ENCODE peak calls at places on chromosomes 4 and X, in nine cellular contexts. V is sigmoid colon; M is Jurkat, Clone E6-1; G is heart right ventricle; Z is pancreas; L is GM12865; B is AG09309; S is astrocyte of the spinal cord; T is GM23248. N is an unnamed sample.

GRCh38 chr4:9735515-9735914 is 45.9 kb upstream of the DRD5 start:
- DNase-seq in T (no peak), G (no peak), V (no peak), L (no peak), S (no peak), Z (no peak), M (no peak), B (no peak), N (no peak)

GRCh38 chrX:107935664-107936433 is 46.3 kb downstream of the TEX13B start:
- DNase-seq in Z (no peak), L (no peak), G (no peak), M (no peak), S (no peak), T (peak), V (no peak), B (no peak), N (peak)

GRCh38 chr4:187059031-187059430 is 335.4 kb upstream of the FAT1 start:
- DNase-seq in B (no peak), Z (no peak), V (no peak), M (no peak), G (no peak), S (no peak), L (no peak), T (no peak), N (no peak)

GRCh38 chr4:33961751-33962150 is 2282.6 kb downstream of the ARAP2 start:
- DNase-seq in V (no peak), S (peak), L (no peak), G (no peak), M (no peak), B (peak), T (peak), Z (no peak), N (no peak)

GRCh38 chr4:164956766-164957643 is 20.5 kb downstream of the TRIM61 start:
- DNase-seq in S (peak), M (no peak), V (peak), B (no peak), G (peak), T (peak), L (peak), Z (peak), N (peak)

GRCh38 chr4:76898949-76899640 is 1.2 kb upstream of the SOWAHB start:
- DNase-seq in L (no peak), G (no peak), M (no peak), V (no peak), T (peak), Z (no peak), S (no peak), B (no peak), N (peak)

GRCh38 chr4:181952478-181952877 is 290.7 kb upstream of the TENM3 start:
- DNase-seq in T (peak), G (no peak), V (no peak), B (peak), S (peak), Z (no peak), M (no peak), L (no peak), N (peak)

GRCh38 chrX:16466640-16467432 is 183.1 kb upstream of the S100G start:
- DNase-seq in T (peak), Z (no peak), M (no peak), V (no peak), L (no peak), S (peak), G (no peak), B (no peak), N (no peak)

GRCh38 chr4:25670991-25671390 is 15.3 kb downstream of the SLC34A2 start:
- DNase-seq in Z (no peak), T (no peak), M (no peak), S (no peak), G (no peak), L (no peak), V (no peak), B (no peak), N (peak)

GRCh38 chrX:96379951-96380350 is 304.7 kb upstream of the DIAPH2 start:
- DNase-seq in S (no peak), T (no peak), B (no peak), L (no peak), G (no peak), M (no peak), V (no peak), Z (no peak), N (no peak)

GRCh38 chr4:77052352-77052751 is 23.4 kb downstream of the CCNI start:
- DNase-seq in B (no peak), Z (peak), V (no peak), S (no peak), G (peak), M (no peak), L (peak), T (peak), N (no peak)

GRCh38 chr4:71206763-71207162 is 132.1 kb upstream of the SLC4A4 start:
- DNase-seq in T (peak), B (no peak), L (no peak), V (no peak), M (no peak), G (no peak), S (peak), Z (no peak), N (peak)

GRCh38 chrX:137565921-137566745 is at the start of gene ZIC3:
- DNase-seq in B (no peak), T (peak), M (no peak), G (peak), Z (peak), V (peak), L (no peak), S (peak), N (peak)

GRCh38 chrX:142499992-142500391 is 294.9 kb upstream of the MAGEC2 start:
- DNase-seq in V (no peak), Z (no peak), M (no peak), L (no peak), S (no peak), B (no peak), T (no peak), G (no peak), N (no peak)
- H3K4me3 ChIP-seq in V (no peak), Z (no peak), M (no peak), L (no peak), S (no peak), B (no peak), T (no peak), G (no peak), N (no peak)

DNA sequence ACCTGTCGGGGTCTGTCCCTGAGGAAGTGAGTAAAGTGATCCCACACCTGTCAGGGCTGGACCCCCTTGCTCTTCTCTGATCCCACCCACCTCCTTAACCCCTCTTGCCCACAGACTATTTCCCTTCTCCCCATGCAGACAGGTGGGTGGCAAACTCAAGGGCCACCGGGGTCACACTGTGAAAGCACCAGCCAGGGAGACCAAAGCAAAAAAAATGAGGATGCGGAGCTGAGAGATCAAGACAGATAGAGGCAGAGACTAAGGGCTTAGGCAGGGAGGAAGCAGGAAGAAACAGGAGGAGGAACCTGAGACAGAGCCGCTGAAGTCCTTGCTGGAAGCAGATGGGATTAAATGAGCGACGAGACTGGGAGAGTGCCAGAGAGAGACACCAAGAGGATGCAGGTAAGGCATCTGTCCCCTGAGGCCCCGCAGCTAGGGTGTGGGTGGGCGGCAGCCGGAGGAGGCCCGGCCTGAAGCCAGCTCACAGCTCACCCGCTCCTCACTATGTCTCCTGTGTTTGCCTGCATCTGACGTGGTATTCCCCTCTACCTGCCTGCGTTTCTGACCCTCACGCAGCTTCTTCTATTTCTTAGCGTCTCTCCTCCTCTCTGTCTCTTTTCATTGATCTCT is 7.2 kb downstream of the TIMM17B start:
- DNase-seq in T (peak), G (no peak), M (no peak), L (no peak), V (no peak), S (no peak), Z (no peak), B (no peak), N (peak)
- H3K4me3 ChIP-seq in T (peak), G (peak), M (no peak), L (peak), V (peak), S (no peak), Z (peak), B (no peak), N (peak)

GRCh38 chr4:74953647-74954046 is 20.7 kb downstream of the PARM1 start:
- DNase-seq in B (no peak), T (no peak), M (no peak), G (no peak), V (no peak), L (no peak), S (no peak), Z (no peak), N (no peak)
- H3K4me3 ChIP-seq in B (no peak), T (no peak), M (no peak), G (no peak), V (no peak), L (no peak), S (no peak), Z (no peak), N (no peak)

DNA sequence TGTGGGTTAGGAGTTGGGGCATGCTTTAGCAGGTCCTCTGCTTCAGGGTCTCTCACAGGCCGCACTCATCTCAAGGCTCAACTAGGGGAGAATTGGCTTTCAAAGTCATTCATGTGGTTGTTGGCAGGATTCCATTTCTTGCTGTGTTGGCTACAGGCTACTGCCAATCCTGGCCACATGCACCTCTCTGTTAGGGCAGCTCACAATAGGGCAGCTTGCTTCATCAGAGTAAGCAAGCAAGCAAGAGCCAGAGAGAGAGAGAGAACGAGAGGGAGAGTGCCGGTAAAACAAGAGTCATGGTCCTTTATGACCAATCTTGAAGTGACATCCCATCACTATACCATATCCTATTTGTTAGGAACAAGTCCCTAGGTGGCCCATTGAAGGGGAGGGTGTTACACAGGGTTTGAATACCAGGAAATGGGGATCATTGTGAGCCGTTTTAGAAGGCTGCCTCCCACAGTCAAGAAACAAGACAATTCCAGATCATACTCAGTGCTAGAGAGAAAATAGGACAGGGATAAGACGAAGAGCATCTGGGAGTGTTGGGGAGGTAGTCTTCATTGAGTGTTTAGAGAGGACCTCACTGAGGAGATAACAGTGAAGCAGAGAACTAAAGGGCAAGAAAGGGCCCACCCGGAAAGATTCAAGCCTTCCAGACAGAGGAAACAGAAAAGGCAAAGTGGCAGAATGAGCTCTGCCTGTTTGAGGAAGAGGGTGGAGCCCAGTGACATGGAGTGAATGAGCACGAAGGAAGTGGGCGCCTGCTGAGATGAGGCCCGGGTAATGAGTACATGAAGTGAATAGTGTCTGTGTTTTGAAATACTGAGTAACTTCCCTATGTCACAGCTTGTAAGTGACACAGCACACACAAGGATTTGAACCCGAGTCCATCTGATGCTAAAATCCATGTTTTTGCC is 32.8 kb upstream of the TLR2 start:
- DNase-seq in V (peak), Z (no peak), B (no peak), T (peak), M (peak), G (peak), S (peak), L (no peak), N (no peak)
- H3K4me3 ChIP-seq in V (no peak), Z (no peak), B (no peak), T (no peak), M (no peak), G (no peak), S (no peak), L (no peak), N (no peak)

DNA sequence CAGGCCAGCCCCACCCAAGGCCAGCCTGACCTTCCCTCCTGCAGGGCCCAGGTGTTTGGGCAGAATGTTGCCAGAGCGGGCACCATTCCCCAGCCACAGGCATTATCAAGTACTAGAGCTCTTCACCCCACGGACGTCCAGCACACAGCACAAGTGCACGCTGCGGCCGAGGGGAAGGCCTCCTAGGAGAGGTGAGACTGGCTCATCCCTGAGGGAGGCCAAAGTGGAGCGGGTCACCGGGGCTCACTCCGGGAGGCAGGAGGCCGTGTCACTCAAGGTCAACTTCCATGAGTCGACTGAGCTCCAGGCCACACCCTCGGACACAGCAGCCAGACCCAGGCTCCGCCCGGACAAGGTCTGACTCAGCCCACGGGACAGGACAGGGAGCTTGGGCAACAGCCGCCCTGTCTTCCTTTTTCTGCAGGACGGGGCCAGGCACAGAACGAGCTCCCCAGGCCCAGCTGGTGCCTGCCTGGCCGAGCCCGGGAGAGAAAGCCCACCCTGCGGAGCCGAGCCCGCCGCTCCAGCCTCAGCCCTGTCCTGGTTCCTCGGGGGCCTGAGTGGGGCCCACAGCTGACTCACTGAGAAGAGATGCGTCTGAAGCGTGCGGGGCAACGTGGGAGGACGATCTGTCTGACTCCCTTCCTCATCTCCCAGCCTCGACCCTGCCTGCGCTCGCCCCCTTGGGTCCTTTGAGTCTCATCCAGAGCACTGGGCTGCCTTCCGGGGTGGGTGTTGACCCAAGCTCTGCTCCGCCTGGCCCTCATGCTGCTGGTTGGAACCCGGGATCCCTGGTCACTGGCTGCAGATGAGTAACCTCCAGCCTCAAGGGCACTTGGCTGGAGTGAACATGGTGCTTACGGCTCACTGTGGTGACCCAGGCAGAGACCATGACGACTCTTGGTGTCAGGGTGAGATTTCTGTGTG is 1.6 kb downstream of the SLC49A3 start:
- DNase-seq in L (no peak), S (peak), B (peak), V (peak), Z (peak), T (peak), G (peak), M (no peak), N (peak)
- H3K4me3 ChIP-seq in L (no peak), S (no peak), B (peak), V (no peak), Z (no peak), T (peak), G (peak), M (no peak), N (peak)

DNA sequence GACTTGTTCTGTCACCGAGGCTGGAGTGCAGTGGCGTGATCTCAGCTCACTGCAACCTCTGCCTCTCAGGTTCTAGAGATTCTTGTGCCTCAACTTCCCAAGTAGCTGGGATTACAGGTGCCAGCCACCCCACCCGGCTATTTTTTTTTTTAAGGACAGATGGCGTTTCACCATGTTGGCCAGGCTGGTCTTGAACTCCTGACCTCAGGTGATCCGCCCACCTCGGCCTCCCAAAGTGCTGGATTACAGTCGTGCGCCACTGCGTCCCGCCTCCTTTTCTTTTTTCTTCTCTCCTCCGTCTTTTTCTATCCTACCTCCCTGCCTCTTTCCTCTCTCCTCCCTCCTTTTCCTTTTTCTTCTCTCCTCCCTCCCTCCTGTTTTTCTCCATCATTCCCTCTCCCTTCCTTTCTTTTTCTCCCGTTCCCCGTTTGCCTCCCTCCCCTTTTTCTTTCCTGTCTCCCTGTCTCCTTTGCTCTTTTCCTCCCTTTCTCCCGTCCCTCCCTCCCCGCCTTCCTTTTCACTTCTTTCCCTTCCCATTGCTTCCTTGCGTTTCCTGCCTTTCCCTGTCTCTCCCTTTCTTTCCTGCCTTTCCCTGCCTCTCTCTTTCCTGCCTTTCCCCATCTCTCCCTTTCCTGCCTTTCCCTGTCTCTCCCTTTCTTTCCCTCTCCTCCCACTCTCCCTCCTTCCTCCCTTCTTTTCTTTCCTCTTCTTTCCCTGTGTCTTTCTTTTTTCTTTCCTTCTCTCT is 2.1 kb upstream of the SLC25A6 start:
- DNase-seq in L (no peak), V (peak), G (peak), Z (no peak), T (no peak), S (no peak), B (no peak), M (no peak), N (no peak)
- H3K4me3 ChIP-seq in L (no peak), V (no peak), G (peak), Z (no peak), T (peak), S (no peak), B (no peak), M (no peak), N (peak)

GRCh38 chrX:87338510-87338909 is 179.1 kb upstream of the KLHL4 start:
- DNase-seq in B (no peak), L (no peak), T (peak), M (no peak), Z (no peak), V (no peak), S (peak), G (no peak), N (no peak)

DNA sequence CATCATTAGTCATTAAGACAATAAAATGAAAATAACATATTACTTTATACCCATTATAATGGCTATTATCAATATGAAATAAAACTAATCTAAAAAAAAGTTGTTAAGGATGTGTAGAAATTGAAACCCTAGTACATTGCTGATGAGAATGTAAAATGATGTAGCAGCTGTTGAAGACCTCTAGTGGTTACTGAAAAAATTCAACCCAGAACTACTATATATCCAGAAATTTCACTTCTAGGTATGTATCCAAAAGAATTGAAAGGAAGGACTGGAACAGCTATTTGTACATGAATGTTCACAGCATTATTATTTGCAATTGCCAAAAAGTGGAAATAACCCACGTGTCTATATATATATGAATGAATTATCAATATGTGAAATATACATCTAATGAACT is 180.3 kb upstream of the KLHL4 start:
- DNase-seq in T (no peak), L (no peak), G (no peak), V (no peak), S (no peak), Z (no peak), M (no peak), B (no peak), N (no peak)
- H3K4me3 ChIP-seq in T (no peak), L (no peak), G (no peak), V (no peak), S (no peak), Z (no peak), M (no peak), B (no peak), N (no peak)

GRCh38 chr4:152500798-152501434 is 35.0 kb downstream of the FBXW7 start:
- DNase-seq in B (peak), Z (peak), T (peak), G (no peak), S (peak), L (peak), V (no peak), M (peak), N (peak)
- H3K4me3 ChIP-seq in B (no peak), Z (no peak), T (no peak), G (no peak), S (no peak), L (peak), V (no peak), M (no peak), N (no peak)

GRCh38 chr4:87620491-87620890 is 12.2 kb downstream of the DSPP start:
- DNase-seq in S (no peak), V (no peak), M (no peak), B (no peak), G (no peak), L (no peak), T (no peak), Z (no peak), N (no peak)
- H3K4me3 ChIP-seq in S (no peak), V (no peak), M (no peak), B (no peak), G (no peak), L (no peak), T (no peak), Z (no peak), N (no peak)

N was measured in osteoblast.